ENCODE peak calls at places on chromosomes 13 and 19, in eight cellular contexts. Z is progenitor cell of endocrine pancreas; H is activated CD4-positive, alpha-beta T cell treated with anti-CD3 and anti-CD28 coated beads, Interleukin-2, amount 10 ng/mL, durations not matched to agents 7 days and 5 days; F is activated T-cell treated with anti-CD3 and anti-CD28 coated beads, Interleukin-2, amount 50 U/mL, for 1 hour; L is mucosa of gallbladder; W is stimulated activated naive CD8-positive, alpha-beta T cell treated with anti-CD3 and anti-CD28 coated beads, Interleukin-15, Interleukin-2, amounts not matched to agents 100 U/mL and 50 U/mL, for 24 hours; B is AG20443; P is ELR. I is an unnamed sample.

GRCh38 chr19:47227347-47228167 is 3.4 kb downstream of the BBC3 start:
- DNase-seq in F (peak), P (peak), L (peak), Z (peak), B (peak), W (peak), H (peak), I (peak)

GRCh38 chr13:40664100-40665060 is 2.1 kb downstream of the FOXO1 start:
- DNase-seq in Z (peak), H (peak), P (peak), W (peak), L (peak), B (peak), F (peak), I (peak)

GRCh38 chr13:52001120-52001731 is 10.0 kb downstream of the ATP7B start:
- DNase-seq in L (no peak), F (no peak), W (no peak), H (no peak), Z (no peak), B (peak), P (peak), I (peak)

GRCh38 chr13:26718146-26718545 is 42.4 kb downstream of the GPR12 start:
- DNase-seq in P (no peak), F (no peak), Z (no peak), L (no peak), B (no peak), W (no peak), H (no peak), I (no peak)

GRCh38 chr13:71590654-71591148 is 276.3 kb downstream of the DACH1 start:
- DNase-seq in F (no peak), P (no peak), L (no peak), Z (no peak), B (no peak), H (no peak), W (no peak), I (no peak)

GRCh38 chr13:65378943-65379519 is 1851.1 kb downstream of the PCDH9 start:
- DNase-seq in Z (no peak), L (no peak), W (no peak), F (no peak), B (no peak), H (no peak), P (peak), I (no peak)

GRCh38 chr19:34067861-34068271 is 104.4 kb upstream of the LSM14A start:
- DNase-seq in Z (no peak), L (no peak), F (no peak), P (peak), W (no peak), H (no peak), B (peak), I (no peak)

GRCh38 chr13:41562083-41562482 is 104.7 kb downstream of the RGCC start:
- DNase-seq in P (peak), W (no peak), F (no peak), H (no peak), Z (no peak), B (peak), L (peak), I (no peak)

GRCh38 chr19:4730740-4731171 is 7.1 kb upstream of the DPP9 start:
- DNase-seq in F (peak), P (peak), H (peak), L (no peak), B (peak), Z (peak), W (peak), I (no peak)

GRCh38 chr13:33940898-33941297 is 122.9 kb downstream of the RFC3 start:
- DNase-seq in H (no peak), B (no peak), W (no peak), P (no peak), Z (no peak), L (no peak), F (no peak), I (no peak)

GRCh38 chr13:27536361-27537101 is 83.8 kb downstream of the LNX2 start:
- DNase-seq in F (no peak), W (no peak), L (no peak), Z (no peak), P (no peak), H (no peak), B (no peak), I (no peak)

GRCh38 chr13:110225609-110226008 is 81.3 kb downstream of the COL4A1 start:
- DNase-seq in F (no peak), H (no peak), L (no peak), B (no peak), Z (no peak), W (no peak), P (no peak), I (no peak)

GRCh38 chr13:110893571-110893970 is 21.3 kb downstream of the ANKRD10 start:
- DNase-seq in L (no peak), H (no peak), W (no peak), F (no peak), B (no peak), Z (no peak), P (no peak), I (no peak)

GRCh38 chr19:44635581-44636438 is 7.9 kb upstream of the PVR start:
- DNase-seq in Z (no peak), H (no peak), L (no peak), B (peak), W (no peak), F (no peak), P (peak), I (no peak)

GRCh38 chr19:35278578-35279284 is 3.6 kb upstream of the HAMP start:
- DNase-seq in P (no peak), W (no peak), H (no peak), Z (no peak), F (no peak), L (no peak), B (no peak), I (no peak)

GRCh38 chr19:29873024-29873800 is 61.4 kb downstream of the CCNE1 start:
- DNase-seq in H (peak), Z (peak), W (peak), P (peak), L (peak), B (peak), F (peak), I (peak)

GRCh38 chr19:35757231-35757748 is 461 bp upstream of the HSPB6 start:
- DNase-seq in F (no peak), W (peak), P (peak), H (no peak), Z (no peak), L (peak), B (peak), I (no peak)

GRCh38 chr19:17889609-17890214 is 18.0 kb downstream of the SLC5A5 start:
- DNase-seq in H (peak), B (peak), F (no peak), W (no peak), P (peak), L (peak), Z (peak), I (peak)

GRCh38 chr13:50357586-50358118 is 342.4 kb downstream of the KCNRG start:
- DNase-seq in P (peak), L (peak), H (no peak), F (no peak), W (no peak), Z (no peak), B (peak), I (peak)

GRCh38 chr19:55467236-55468053 is 2.9 kb upstream of the C19orf85 start:
- DNase-seq in P (peak), H (peak), B (peak), F (peak), L (peak), Z (peak), W (peak), I (peak)

GRCh38 chr19:51158474-51159129 is 16.5 kb downstream of the SIGLEC7 start:
- DNase-seq in P (peak), B (peak), F (peak), L (peak), W (peak), Z (peak), H (peak), I (no peak)

GRCh38 chr13:28498481-28499115 is 3.7 kb upstream of the FLT1 start:
- DNase-seq in Z (no peak), H (no peak), L (no peak), W (no peak), B (no peak), P (no peak), F (no peak), I (no peak)

GRCh38 chr19:58560921-58561320 is 2.5 kb upstream of the UBE2M start:
- DNase-seq in W (no peak), L (no peak), P (no peak), H (no peak), B (no peak), F (no peak), Z (no peak), I (no peak)

GRCh38 chr19:45968626-45969025 is 5.0 kb downstream of the NOVA2 start:
- DNase-seq in B (no peak), W (no peak), F (no peak), L (no peak), H (no peak), Z (no peak), P (no peak), I (no peak)

I was measured in T47D.